ENCODE peak calls at places on chromosomes 4 and X, in five cellular contexts. V, M, P, Q and K are unnamed samples.

GRCh38 chr4:56958111-56958517 is 19.3 kb downstream of the NOA1 start:
- DNase-seq in V (peak; percentile 81), M (peak; percentile 99), P (peak; percentile 11), Q (peak; percentile 76), K (no peak)

GRCh38 chrX:71493111-71493613 is 39.7 kb upstream of the OGT start:
- DNase-seq in V (no peak), M (peak; percentile 51), P (no peak), Q (peak; percentile 35), K (no peak)

GRCh38 chr4:138680251-138680650 is 335.3 kb upstream of the NOCT start:
- DNase-seq in V (no peak), M (no peak), P (no peak), Q (no peak), K (no peak)

GRCh38 chr4:2837110-2837903 is 6.3 kb upstream of the ADD1 start:
- DNase-seq in V (no peak), M (no peak), P (no peak), Q (peak; percentile 1), K (no peak)

GRCh38 chr4:38860788-38861424 is 4.3 kb upstream of the TLR6 start:
- DNase-seq in V (no peak), M (peak; percentile 59), P (no peak), Q (peak; percentile 68), K (no peak)

GRCh38 chrX:155027509-155028066 is 944 bp downstream of the FUNDC2 start:
- DNase-seq in V (no peak), M (peak; percentile 91), P (no peak), Q (peak; percentile 63), K (no peak)

GRCh38 chrX:87900320-87900908 is 382.8 kb downstream of the KLHL4 start:
- DNase-seq in V (no peak), M (no peak), P (no peak), Q (no peak), K (no peak)

GRCh38 chr4:162837241-162837640 is 329.4 kb downstream of the NAF1 start:
- DNase-seq in V (no peak), M (no peak), P (no peak), Q (no peak), K (no peak)

GRCh38 chrX:9131066-9131465 is 97.1 kb upstream of the FAM9B start:
- DNase-seq in V (no peak), M (no peak), P (no peak), Q (no peak), K (no peak)

GRCh38 chr4:7516773-7517144 is 82.0 kb upstream of the PSAPL1 start:
- DNase-seq in V (no peak), M (peak; percentile 11), P (no peak), Q (no peak), K (no peak)

GRCh38 chr4:4720671-4721070 is 138.8 kb upstream of the MSX1 start:
- DNase-seq in V (no peak), M (no peak), P (no peak), Q (no peak), K (no peak)

GRCh38 chr4:5980436-5981155 is 37.6 kb downstream of the C4orf50 start:
- DNase-seq in V (no peak), M (no peak), P (no peak), Q (no peak), K (no peak)

GRCh38 chr4:41661447-41662076 is 87.0 kb downstream of the PHOX2B start:
- DNase-seq in V (peak; percentile 57), M (peak; percentile 70), P (peak; percentile 28), Q (peak; percentile 74), K (no peak)